ENCODE peak calls at places on chromosomes 5 and 9, in eight cellular contexts. H, Z, I, X, C, V, L and Q are unnamed samples.

GRCh38 chr9:127981559-127982121 is 851 bp upstream of the EEIG1 start:
- DNase-seq in H (no peak), Z (peak; percentile 44), I (peak; percentile 15), X (no peak), C (no peak), V (no peak), L (no peak), Q (no peak)

GRCh38 chr9:35659340-35659739 is 1.2 kb downstream of the CCDC107 start:
- DNase-seq in H (no peak), Z (no peak), I (no peak), X (no peak), C (peak; percentile 84), V (no peak), L (no peak), Q (no peak)

GRCh38 chr5:134114886-134115805 is 665 bp downstream of the TCF7 start:
- DNase-seq in H (no peak), Z (peak; percentile 20), I (peak; percentile 60), X (peak; percentile 65), C (no peak), V (peak; percentile 91), L (peak; percentile 84), Q (peak; percentile 9)

GRCh38 chr9:114394523-114395193 is 6.9 kb upstream of the AKNA start:
- DNase-seq in H (no peak), Z (no peak), I (no peak), X (no peak), C (no peak), V (no peak), L (no peak), Q (no peak)

GRCh38 chr9:78013924-78014323 is 17.7 kb downstream of the GNAQ start:
- DNase-seq in H (no peak), Z (no peak), I (no peak), X (no peak), C (no peak), V (no peak), L (no peak), Q (no peak)

GRCh38 chr9:35690447-35691324 is 961 bp upstream of the TPM2 start:
- DNase-seq in H (no peak), Z (no peak), I (peak; percentile 75), X (peak; percentile 64), C (peak; percentile 20), V (peak; percentile 76), L (peak; percentile 90), Q (no peak)

GRCh38 chr9:113912816-113913215 is 36.7 kb downstream of the ZNF618 start:
- DNase-seq in H (no peak), Z (no peak), I (peak; percentile 19), X (no peak), C (no peak), V (no peak), L (no peak), Q (no peak)

GRCh38 chr5:8788246-8788645 is 757.6 kb downstream of the SEMA5A start:
- DNase-seq in H (no peak), Z (no peak), I (no peak), X (no peak), C (no peak), V (no peak), L (no peak), Q (no peak)

GRCh38 chr5:114296191-114296590 is 65.7 kb upstream of the KCNN2 start:
- DNase-seq in H (no peak), Z (no peak), I (no peak), X (no peak), C (no peak), V (no peak), L (no peak), Q (no peak)

GRCh38 chr5:160675988-160676387 is 176.0 kb downstream of the ATP10B start:
- DNase-seq in H (no peak), Z (peak; percentile 1), I (no peak), X (no peak), C (no peak), V (no peak), L (no peak), Q (no peak)

GRCh38 chr5:31470608-31471007 is 61.3 kb downstream of the DROSHA start:
- DNase-seq in H (no peak), Z (no peak), I (no peak), X (no peak), C (peak; percentile 16), V (no peak), L (no peak), Q (no peak)

GRCh38 chr9:34430843-34431437 is 27.4 kb downstream of the FAM219A start:
- DNase-seq in H (peak; percentile 13), Z (peak; percentile 39), I (peak; percentile 79), X (peak; percentile 92), C (peak; percentile 65), V (peak; percentile 88), L (peak; percentile 79), Q (peak; percentile 26)

GRCh38 chr5:116130471-116130870 is 45.6 kb downstream of the COMMD10 start:
- DNase-seq in H (no peak), Z (no peak), I (no peak), X (no peak), C (peak; percentile 11), V (no peak), L (no peak), Q (no peak)

GRCh38 chr5:66840527-66841013 is 244.4 kb downstream of the MAST4 start:
- DNase-seq in H (no peak), Z (no peak), I (no peak), X (no peak), C (peak; percentile 1), V (no peak), L (no peak), Q (peak; percentile 67)

GRCh38 chr5:586751-587285 is 25.3 kb upstream of the CEP72 start:
- DNase-seq in H (no peak), Z (no peak), I (no peak), X (no peak), C (peak; percentile 15), V (peak; percentile 29), L (no peak), Q (no peak)
- TF ChIP-seq EZH2phosphoT487 in H (no peak), Z (no peak), I (no peak), X (no peak), C (no peak), V (no peak), L (no peak), Q (no peak)

GRCh38 chr9:124052401-124052800 is 40.8 kb downstream of the LHX2 start:
- DNase-seq in H (no peak), Z (no peak), I (no peak), X (no peak), C (no peak), V (no peak), L (no peak), Q (no peak)

GRCh38 chr9:124050955-124051354 is 39.4 kb downstream of the LHX2 start:
- DNase-seq in H (no peak), Z (no peak), I (no peak), X (no peak), C (no peak), V (no peak), L (no peak), Q (no peak)

DNA sequence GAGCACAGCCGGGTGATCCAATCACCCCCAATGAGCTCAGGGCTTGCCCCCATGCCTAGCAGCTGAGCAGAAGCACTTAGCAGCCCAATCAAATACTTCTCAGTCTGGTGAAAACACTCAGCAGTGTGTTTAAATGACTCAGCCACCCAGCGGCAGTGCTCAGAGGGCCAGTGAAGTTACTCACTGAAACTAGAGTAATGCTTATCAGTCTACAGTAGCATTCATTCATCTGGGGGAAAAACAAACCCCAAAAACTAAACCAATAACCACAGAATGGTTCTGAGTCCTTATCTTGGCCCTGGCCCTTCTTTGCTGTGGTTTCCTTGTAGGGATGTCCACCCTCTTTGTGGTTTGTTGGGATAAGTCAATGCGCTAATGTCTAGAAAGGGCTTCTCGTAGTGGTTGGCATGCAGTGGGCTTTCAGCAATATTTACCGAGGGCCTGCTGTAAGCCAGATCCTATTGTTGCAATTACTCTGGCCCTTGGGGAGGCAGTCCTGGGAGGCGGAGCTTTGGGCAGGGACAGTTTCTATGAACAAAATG is 43.2 kb downstream of the LHX2 start:
- DNase-seq in H (no peak), Z (no peak), I (no peak), X (no peak), C (peak; percentile 84), V (no peak), L (no peak), Q (peak; percentile 77)
- TF ChIP-seq CTCF in H (no peak), Z (no peak), I (no peak), X (no peak), C (peak; percentile 23), V (no peak), L (no peak), Q (peak; percentile 21)

GRCh38 chr9:129069825-129070473 is 11.0 kb upstream of the DOLPP1 start:
- DNase-seq in H (no peak), Z (no peak), I (no peak), X (no peak), C (no peak), V (no peak), L (no peak), Q (no peak)

GRCh38 chr9:129070670-129071525 is 10.0 kb upstream of the DOLPP1 start:
- DNase-seq in H (no peak), Z (no peak), I (no peak), X (no peak), C (no peak), V (peak; percentile 39), L (no peak), Q (no peak)

GRCh38 chr9:129068110-129068509 is 12.8 kb upstream of the DOLPP1 start:
- DNase-seq in H (no peak), Z (no peak), I (no peak), X (no peak), C (no peak), V (no peak), L (no peak), Q (no peak)

GRCh38 chr9:129071526-129072131 is 9.3 kb upstream of the DOLPP1 start:
- DNase-seq in H (no peak), Z (peak; percentile 8), I (no peak), X (peak; percentile 45), C (no peak), V (peak; percentile 97), L (no peak), Q (no peak)

GRCh38 chr9:129069128-129069824 is 11.6 kb upstream of the DOLPP1 start:
- DNase-seq in H (no peak), Z (no peak), I (peak; percentile 54), X (no peak), C (no peak), V (no peak), L (peak; percentile 72), Q (no peak)
- H3K36me3 ChIP-seq in H (no peaks in the 10 kb centered on the region), Z (peaks cover 31% of the 10 kb centered on the region), I (no peaks in the 10 kb centered on the region), X (no peaks in the 10 kb centered on the region), C (no peaks in the 10 kb centered on the region), V (no peaks in the 10 kb centered on the region), L (no peaks in the 10 kb centered on the region), Q (no peaks in the 10 kb centered on the region)

GRCh38 chr5:87944553-87945320 is 323.9 kb downstream of the TMEM161B start:
- DNase-seq in H (no peak), Z (no peak), I (no peak), X (peak; percentile 95), C (no peak), V (peak; percentile 89), L (no peak), Q (no peak)
- TF ChIP-seq EZH2phosphoT487 in H (no peak), Z (no peak), I (no peak), X (peak; percentile 49), C (no peak), V (no peak), L (no peak), Q (no peak)